ENCODE peak calls at places on chromosomes 16 and 17, in five cellular contexts. X is lung, O is neural progenitor cell, B is pancreas, W is OCI-LY7. J is an unnamed sample.

GRCh38 chr17:82414548-82415281 is 3.4 kb upstream of the HEXD start:
- DNase-seq in O (peak; percentile 91), X (peak; percentile 54), W (peak; percentile 64), B (peak; percentile 80), J (peak; percentile 77)

GRCh38 chr17:42266918-42267766 is 9.0 kb downstream of the STAT5B start:
- DNase-seq in B (no peak), W (no peak), O (no peak), X (no peak), J (no peak)

GRCh38 chr16:66399031-66399430 is 28.1 kb upstream of the BEAN1 start:
- DNase-seq in W (no peak), O (no peak), X (no peak), B (no peak), J (no peak)

GRCh38 chr16:88878967-88879787 is 12.7 kb upstream of the PABPN1L start:
- DNase-seq in X (no peak), W (no peak), B (no peak), O (no peak), J (no peak)

GRCh38 chr16:59259074-59259963 is 525.2 kb upstream of the GOT2 start:
- DNase-seq in X (no peak), O (no peak), W (no peak), B (no peak), J (no peak)

GRCh38 chr17:75024686-75025397 is 12.4 kb downstream of the MRPL58 start:
- DNase-seq in O (no peak), B (no peak), W (no peak), X (no peak), J (no peak)

GRCh38 chr17:31434404-31435050 is 43.1 kb downstream of the RAB11FIP4 start:
- DNase-seq in B (no peak), X (no peak), O (no peak), W (no peak), J (no peak)

GRCh38 chr17:56676807-56677206 is 83.3 kb downstream of the NOG start:
- DNase-seq in O (no peak), W (no peak), B (no peak), X (no peak), J (no peak)

GRCh38 chr17:75468311-75468754 is 11.9 kb downstream of the TMEM94 start:
- DNase-seq in O (no peak), W (no peak), X (no peak), B (no peak), J (peak; percentile 50)

GRCh38 chr17:48153711-48154642 is 46.4 kb downstream of the SNX11 start:
- DNase-seq in B (peak; percentile 72), O (peak; percentile 72), W (peak; percentile 47), X (no peak), J (no peak)

GRCh38 chr17:79986441-79987186 is 49.1 kb downstream of the TBC1D16 start:
- DNase-seq in X (no peak), B (peak; percentile 36), W (no peak), O (no peak), J (no peak)

GRCh38 chr17:44828919-44829557 is 1.0 kb downstream of the GJC1 start:
- DNase-seq in B (no peak), O (no peak), X (no peak), W (peak; percentile 52), J (no peak)

GRCh38 chr16:17194190-17194780 is 276.5 kb downstream of the XYLT1 start:
- DNase-seq in X (peak; percentile 51), O (peak; percentile 82), B (peak; percentile 70), W (peak; percentile 55), J (peak; percentile 52)

GRCh38 chr17:2707721-2708584 is 3.6 kb downstream of the CLUH start:
- DNase-seq in B (peak; percentile 83), X (no peak), W (peak; percentile 34), O (peak; percentile 72), J (peak; percentile 53)

GRCh38 chr17:79612468-79613194 is 1.8 kb upstream of the RBFOX3 start:
- DNase-seq in B (peak; percentile 59), O (peak; percentile 92), W (peak; percentile 72), X (no peak), J (peak; percentile 14)

GRCh38 chr16:79547085-79547484 is 53.5 kb downstream of the MAF start:
- DNase-seq in X (no peak), B (no peak), W (no peak), O (no peak), J (no peak)

DNA sequence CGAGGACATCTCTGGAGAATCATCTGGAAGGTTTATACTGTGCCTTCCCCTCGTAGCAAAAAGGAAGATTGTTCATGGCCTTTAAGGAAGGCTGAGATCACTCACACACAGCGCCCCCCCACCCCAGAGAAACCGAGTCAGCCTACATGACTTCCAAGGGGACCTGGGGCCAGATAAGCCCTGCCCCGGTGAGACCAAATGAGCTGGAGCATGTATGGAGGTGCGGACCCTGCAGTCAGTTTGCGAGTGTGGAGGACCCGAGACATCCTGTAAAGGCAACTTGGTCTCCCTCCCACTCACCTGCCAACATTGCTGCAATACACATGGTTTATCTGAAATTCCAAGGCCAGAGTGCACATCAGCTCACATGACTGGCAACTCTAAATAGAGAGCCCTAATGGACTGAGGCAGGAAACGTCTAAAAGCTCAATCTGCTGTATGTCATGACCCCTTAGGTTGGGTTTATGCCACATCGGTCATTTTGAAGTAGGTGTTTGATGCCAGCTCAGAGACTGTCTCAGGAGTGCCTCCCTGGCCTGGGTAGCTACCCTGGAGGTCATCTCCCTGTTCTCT is 233.6 kb downstream of the CPPED1 start:
- DNase-seq in W (no peak), X (no peak), O (no peak), B (no peak), J (no peak)
- H3K4me1 ChIP-seq in W (peaks cover 33% of the 10 kb centered on the region), X (no peaks in the 10 kb centered on the region), O (no peaks in the 10 kb centered on the region), B (no peaks in the 10 kb centered on the region), J (no peaks in the 10 kb centered on the region)

GRCh38 chr17:46876353-46876887 is 25.0 kb downstream of the WNT9B start:
- DNase-seq in B (peak; percentile 94), W (peak; percentile 71), X (no peak), O (peak; percentile 53), J (peak; percentile 70)
- TF ChIP-seq CTCF in B (peak; percentile 54), W (peak; percentile 72), X (no peak), O (peak; percentile 44), J (no peak)

GRCh38 chr17:29746669-29747068 is 124.0 kb upstream of the CORO6 start:
- DNase-seq in W (no peak), X (no peak), B (no peak), O (no peak), J (no peak)
- H3K4me1 ChIP-seq in W (peaks cover 24% of the 10 kb centered on the region), X (peaks cover 6% of the 10 kb centered on the region), B (peaks cover 10% of the 10 kb centered on the region), O (peaks cover 13% of the 10 kb centered on the region), J (peaks cover 21% of the 10 kb centered on the region)

DNA sequence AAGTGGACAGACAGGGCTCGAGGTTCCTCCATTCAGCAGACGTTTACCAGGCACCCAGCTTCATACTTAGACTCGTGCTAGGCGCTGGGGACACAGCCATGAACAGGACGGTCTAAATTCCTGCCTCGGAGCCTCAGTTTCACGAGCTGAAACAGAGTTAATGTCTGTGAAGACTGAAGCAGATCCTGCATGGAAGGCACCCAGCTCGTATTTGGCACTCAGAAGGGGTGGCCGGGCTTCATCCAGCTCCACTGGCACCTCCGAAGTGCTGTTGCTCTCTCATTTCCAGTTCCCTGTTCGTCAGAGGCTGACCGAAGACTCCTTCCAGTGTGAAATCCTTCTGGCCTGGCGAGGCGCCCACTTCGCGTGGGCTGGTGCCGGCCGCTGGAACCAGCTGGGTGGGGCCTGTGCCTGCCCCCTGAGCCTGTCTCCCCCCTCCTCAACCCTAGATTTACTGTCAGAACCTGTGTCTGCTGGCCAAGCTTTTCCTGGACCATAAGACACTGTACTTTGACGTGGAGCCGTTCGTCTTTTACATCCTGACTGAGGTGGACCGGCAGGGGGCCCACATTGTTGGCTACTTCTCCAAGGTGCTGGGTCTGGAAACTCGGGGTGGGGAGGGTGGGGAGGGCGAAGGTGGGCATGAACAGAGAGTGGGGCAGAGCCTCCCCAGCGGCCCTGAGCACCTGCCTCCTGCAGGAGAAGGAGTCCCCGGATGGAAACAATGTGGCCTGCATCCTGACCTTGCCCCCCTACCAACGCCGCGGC is 5.8 kb downstream of the PRSS8 start:
- DNase-seq in X (peak; percentile 68), B (peak; percentile 72), W (no peak), O (no peak), J (peak; percentile 88)
- TF ChIP-seq CTCF in X (no peak), B (no peak), W (no peak), O (no peak), J (no peak)

GRCh38 chr16:54284931-54285413 is 1.6 kb downstream of the IRX3 start:
- DNase-seq in O (peak; percentile 46), X (no peak), W (no peak), B (no peak), J (no peak)

GRCh38 chr16:54282923-54283734 is 3.5 kb downstream of the IRX3 start:
- DNase-seq in W (no peak), B (no peak), X (no peak), O (peak; percentile 53), J (no peak)

GRCh38 chr16:54284319-54284930 is 2.2 kb downstream of the IRX3 start:
- DNase-seq in W (no peak), B (peak; percentile 40), X (no peak), O (peak; percentile 72), J (peak; percentile 53)

GRCh38 chr16:54282202-54282922 is 4.2 kb downstream of the IRX3 start:
- DNase-seq in X (peak; percentile 76), W (no peak), O (peak; percentile 86), B (peak; percentile 43), J (peak; percentile 74)

DNA sequence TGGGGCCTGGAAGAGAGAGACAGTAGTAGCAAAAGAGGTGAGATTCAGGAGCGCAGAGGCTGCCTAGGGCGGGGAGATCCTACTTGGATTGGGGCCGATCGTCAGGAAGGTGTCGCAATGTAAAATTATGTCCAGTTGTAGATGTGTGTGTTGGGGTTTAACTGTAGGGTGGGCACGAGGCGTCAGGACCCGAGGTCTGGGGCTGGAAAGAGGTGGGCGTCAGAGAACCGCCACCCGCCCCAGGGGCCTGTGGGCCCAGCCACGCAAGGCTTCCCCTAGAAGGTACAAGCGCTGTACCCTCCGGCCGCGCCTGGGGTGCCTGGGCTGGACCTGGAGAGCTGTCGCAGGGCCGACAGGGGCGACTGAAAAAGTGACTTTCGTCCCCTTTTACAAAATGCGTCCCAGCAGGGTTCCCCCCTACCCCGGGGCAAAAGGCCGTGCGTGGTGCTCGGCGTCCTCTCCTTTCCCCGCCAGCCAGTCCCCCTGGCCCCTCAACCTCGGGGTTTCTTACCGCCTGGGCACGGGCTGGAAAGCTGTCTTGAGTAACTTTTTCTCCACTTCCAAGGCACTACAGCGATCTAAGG is 2.8 kb downstream of the IRX3 start:
- DNase-seq in X (no peak), B (no peak), W (no peak), O (peak; percentile 39), J (no peak)
- H3K4me1 ChIP-seq in X (peaks cover 24% of the 10 kb centered on the region), B (peaks cover 3% of the 10 kb centered on the region), W (no peaks in the 10 kb centered on the region), O (peaks cover 32% of the 10 kb centered on the region), J (peaks cover 41% of the 10 kb centered on the region)

GRCh38 chr17:7133424-7133823 is 18.8 kb upstream of the ASGR2 start:
- DNase-seq in O (peak; percentile 79), X (peak; percentile 49), B (no peak), W (peak; percentile 46), J (peak; percentile 15)
- TF ChIP-seq CTCF in O (peak; percentile 52), X (no peak), B (no peak), W (peak; percentile 73), J (no peak)

GRCh38 chr16:72987480-72987901 is 60.4 kb downstream of the ZFHX3 start:
- DNase-seq in X (no peak), B (no peak), W (no peak), O (no peak), J (no peak)
- H3K4me1 ChIP-seq in X (peaks cover 34% of the 10 kb centered on the region), B (peaks cover 11% of the 10 kb centered on the region), W (no peaks in the 10 kb centered on the region), O (peaks cover 27% of the 10 kb centered on the region), J (peaks cover 94% of the 10 kb centered on the region)

DNA sequence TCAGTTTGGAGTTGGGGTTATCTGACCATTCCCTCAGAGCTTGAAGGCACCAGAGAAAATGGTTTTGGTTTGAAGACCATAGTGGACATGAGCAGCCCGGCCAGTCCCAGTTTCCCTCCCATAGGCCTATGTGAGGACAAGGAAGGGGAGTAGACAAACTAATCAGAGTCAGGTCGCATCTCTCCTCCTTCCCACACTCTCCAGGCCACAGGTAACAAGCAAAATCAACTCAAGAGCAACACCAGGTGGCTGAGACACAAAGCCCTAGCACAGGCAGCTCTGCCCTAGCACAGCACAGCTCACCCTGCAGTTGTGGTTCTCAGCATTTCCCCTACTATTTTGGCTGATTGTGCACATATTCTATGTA is 7.2 kb downstream of the SUPT4H1 start:
- DNase-seq in B (no peak), X (no peak), W (peak; percentile 88), O (no peak), J (no peak)
- TF ChIP-seq CTCF in B (no peak), X (no peak), W (peak; percentile 87), O (no peak), J (no peak)

J was measured in thyroid gland.